ENCODE peak calls at places on chromosomes 6 and 20, in ten cellular contexts. F, U, K, X, W, Y, Q, T, S and B are unnamed samples.

GRCh38 chr6:44000164-44000842 is 126.9 kb downstream of the MRPL14 start:
- DNase-seq in F (peak), U (no peak), K (no peak), X (no peak), W (peak), Y (no peak), Q (no peak), T (peak), S (peak), B (no peak)

GRCh38 chr6:161498359-161498758 is 224.5 kb upstream of the AGPAT4 start:
- DNase-seq in F (peak), U (peak), K (peak), X (no peak), W (no peak), Y (no peak), Q (no peak), T (no peak), S (no peak), B (no peak)

GRCh38 chr6:38774933-38775707 is 60.0 kb downstream of the DNAH8 start:
- DNase-seq in F (no peak), U (no peak), K (no peak), X (no peak), W (no peak), Y (no peak), Q (no peak), T (no peak), S (no peak), B (no peak)

GRCh38 chr6:119355157-119355556 is 5.6 kb upstream of the MAN1A1 start:
- DNase-seq in F (no peak), U (no peak), K (no peak), X (no peak), W (no peak), Y (no peak), Q (no peak), T (no peak), S (no peak), B (no peak)

GRCh38 chr20:20450461-20451027 is 82.6 kb downstream of the INSM1 start:
- DNase-seq in F (no peak), U (no peak), K (no peak), X (no peak), W (no peak), Y (peak), Q (no peak), T (no peak), S (no peak), B (no peak)

GRCh38 chr6:81148726-81149125 is 603.8 kb downstream of the TENT5A start:
- DNase-seq in F (no peak), U (no peak), K (no peak), X (no peak), W (no peak), Y (no peak), Q (no peak), T (no peak), S (no peak), B (no peak)

GRCh38 chr6:74857157-74857556 is 348.7 kb downstream of the COL12A1 start:
- DNase-seq in F (no peak), U (peak), K (no peak), X (no peak), W (no peak), Y (no peak), Q (no peak), T (no peak), S (no peak), B (no peak)

GRCh38 chr6:113586413-113586812 is 270.7 kb upstream of the MARCKS start:
- DNase-seq in F (no peak), U (no peak), K (no peak), X (no peak), W (no peak), Y (no peak), Q (no peak), T (no peak), S (no peak), B (no peak)

GRCh38 chr6:10347561-10348327 is 67.1 kb downstream of the TFAP2A start:
- DNase-seq in F (no peak), U (peak), K (peak), X (no peak), W (no peak), Y (no peak), Q (no peak), T (no peak), S (no peak), B (no peak)